ENCODE peak calls at places on chromosomes 7 and 10, in five cellular contexts. X is astrocyte, Y is PC-3, C is mesendoderm, E is MM.1S. A is an unnamed sample. For H3K4me1 and H3K36me3, the result is how much of the 10 kb centered on the place peaks cover.

GRCh38 chr10:24310104-24310503 is 101.2 kb downstream of the KIAA1217 start:
- DNase-seq in X (peak), Y (peak), C (peak), E (no peak), A (no peak)

GRCh38 chr7:158827411-158828342 is 1.6 kb downstream of the ESYT2 start:
- DNase-seq in X (peak), Y (peak), C (no peak), E (peak), A (peak)

GRCh38 chr7:5177060-5177459 is 13.0 kb upstream of the WIPI2 start:
- DNase-seq in X (peak), Y (peak), C (no peak), E (no peak), A (peak)

GRCh38 chr7:136142583-136142982 is 165.4 kb upstream of the MTPN start:
- DNase-seq in X (no peak), Y (no peak), C (no peak), E (no peak), A (no peak)

GRCh38 chr10:99784025-99784730 is 1.7 kb downstream of the ABCC2 start:
- DNase-seq in X (peak), Y (peak), C (no peak), E (no peak), A (peak)

GRCh38 chr10:13922591-13922990 is 335.8 kb downstream of the PRPF18 start:
- DNase-seq in X (peak), Y (peak), C (no peak), E (no peak), A (peak)

GRCh38 chr7:38840736-38841460 is 68.1 kb downstream of the VPS41 start:
- DNase-seq in X (peak), Y (peak), C (no peak), E (no peak), A (peak)

GRCh38 chr10:45008524-45009161 is 7.9 kb downstream of the ZNF22 start:
- DNase-seq in X (peak), Y (peak), C (peak), E (peak), A (peak)

GRCh38 chr10:131641231-131641630 is 259.6 kb upstream of the PPP2R2D start:
- DNase-seq in X (no peak), Y (no peak), C (peak), E (peak), A (no peak)

GRCh38 chr7:92359801-92360200 is 87.5 kb upstream of the GATAD1 start:
- DNase-seq in X (peak), Y (no peak), C (no peak), E (no peak), A (no peak)

GRCh38 chr7:106793015-106793651 is 71.9 kb upstream of the PIK3CG start:
- DNase-seq in X (no peak), Y (peak), C (peak), E (peak), A (peak)

GRCh38 chr7:93442478-93443224 is 131.9 kb downstream of the CALCR start:
- DNase-seq in X (no peak), Y (peak), C (peak), E (peak), A (peak)

GRCh38 chr10:118216526-118217035 is 125.5 kb downstream of the FAM204A start:
- DNase-seq in X (no peak), Y (no peak), C (no peak), E (no peak), A (no peak)

GRCh38 chr10:102509387-102509786 is 5.6 kb downstream of the SUFU start:
- DNase-seq in X (peak), Y (peak), C (no peak), E (no peak), A (peak)

GRCh38 chr7:2725178-2726105 is 37.4 kb downstream of the AMZ1 start:
- DNase-seq in X (no peak), Y (no peak), C (no peak), E (no peak), A (no peak)

GRCh38 chr10:70492786-70493659 is 14.5 kb downstream of the PALD1 start:
- DNase-seq in X (peak), Y (peak), C (no peak), E (no peak), A (no peak)

GRCh38 chr7:43669286-43670081 is 59.8 kb downstream of the COA1 start:
- DNase-seq in X (peak), Y (no peak), C (peak), E (no peak), A (no peak)

GRCh38 chr7:117929217-117929616 is 56.0 kb upstream of the CTTNBP2 start:
- DNase-seq in X (no peak), Y (no peak), C (no peak), E (no peak), A (no peak)

GRCh38 chr7:41977165-41977651 is 259.8 kb downstream of the GLI3 start:
- DNase-seq in X (peak), Y (peak), C (peak), E (peak), A (peak)

GRCh38 chr10:21694646-21695045 is 160.6 kb downstream of the MLLT10 start:
- DNase-seq in X (peak), Y (no peak), C (no peak), E (no peak), A (peak)

GRCh38 chr7:99639267-99639666 is 22.5 kb downstream of the ZSCAN25 start:
- DNase-seq in X (no peak), Y (no peak), C (no peak), E (no peak), A (no peak)

GRCh38 chr7:29935111-29935510 is 54.5 kb downstream of the SCRN1 start:
- DNase-seq in X (peak), Y (peak), C (no peak), E (no peak), A (peak)

GRCh38 chr10:13930123-13930522 is 343.4 kb downstream of the PRPF18 start:
- DNase-seq in X (no peak), Y (no peak), C (peak), E (no peak), A (peak)

GRCh38 chr10:55426138-55426537 is 625.1 kb upstream of the PCDH15 start:
- DNase-seq in X (no peak), Y (no peak), C (peak), E (no peak), A (no peak)

GRCh38 chr7:151378496-151379192 is 31.2 kb downstream of the WDR86 start:
- DNase-seq in X (no peak), Y (no peak), C (no peak), E (no peak), A (no peak)

GRCh38 chr7:33750177-33750576 is 155.2 kb upstream of the BMPER start:
- DNase-seq in X (peak), Y (no peak), C (no peak), E (peak), A (peak)

GRCh38 chr10:24238527-24239247 is 29.7 kb downstream of the KIAA1217 start:
- DNase-seq in X (no peak), Y (peak), C (peak), E (no peak), A (no peak)

GRCh38 chr10:72567884-72568283 is 58.0 kb downstream of the MICU1 start:
- DNase-seq in X (no peak), Y (peak), C (peak), E (no peak), A (peak)

GRCh38 chr7:81698965-81699364 is 70.9 kb downstream of the HGF start:
- DNase-seq in X (no peak), Y (no peak), C (no peak), E (no peak), A (no peak)

GRCh38 chr7:148911626-148912025 is 27.5 kb upstream of the EZH2 start:
- DNase-seq in X (no peak), Y (no peak), C (no peak), E (no peak), A (no peak)

GRCh38 chr10:50624866-50625491 is 1.2 kb upstream of the SGMS1 start:
- DNase-seq in X (peak), Y (peak), C (peak), E (peak), A (peak)

GRCh38 chr7:29202651-29203069 is 8.1 kb downstream of the CHN2 start:
- DNase-seq in X (no peak), Y (no peak), C (no peak), E (no peak), A (no peak)

GRCh38 chr10:16521311-16522016 is at the start of gene C1QL3:
- DNase-seq in X (peak), Y (peak), C (peak), E (no peak), A (peak)

GRCh38 chr10:106217627-106218026 is 946.9 kb downstream of the SORCS1 start:
- DNase-seq in X (no peak), Y (no peak), C (no peak), E (no peak), A (no peak)

GRCh38 chr10:72886596-72887522 is 6.7 kb upstream of the OIT3 start:
- DNase-seq in X (no peak), Y (no peak), C (no peak), E (no peak), A (no peak)

GRCh38 chr10:7478727-7479457 is 68.1 kb upstream of the SFMBT2 start:
- DNase-seq in X (no peak), Y (no peak), C (no peak), E (peak), A (no peak)

GRCh38 chr7:151136515-151136908 is 31.0 kb downstream of the GBX1 start:
- DNase-seq in X (no peak), Y (no peak), C (no peak), E (no peak), A (no peak)

GRCh38 chr10:69421611-69422308 is 5.0 kb upstream of the TACR2 start:
- DNase-seq in X (no peak), Y (no peak), C (no peak), E (no peak), A (no peak)

GRCh38 chr10:72337722-72338121 is 17.0 kb downstream of the DNAJB12 start:
- DNase-seq in X (no peak), Y (no peak), C (no peak), E (no peak), A (no peak)

DNA sequence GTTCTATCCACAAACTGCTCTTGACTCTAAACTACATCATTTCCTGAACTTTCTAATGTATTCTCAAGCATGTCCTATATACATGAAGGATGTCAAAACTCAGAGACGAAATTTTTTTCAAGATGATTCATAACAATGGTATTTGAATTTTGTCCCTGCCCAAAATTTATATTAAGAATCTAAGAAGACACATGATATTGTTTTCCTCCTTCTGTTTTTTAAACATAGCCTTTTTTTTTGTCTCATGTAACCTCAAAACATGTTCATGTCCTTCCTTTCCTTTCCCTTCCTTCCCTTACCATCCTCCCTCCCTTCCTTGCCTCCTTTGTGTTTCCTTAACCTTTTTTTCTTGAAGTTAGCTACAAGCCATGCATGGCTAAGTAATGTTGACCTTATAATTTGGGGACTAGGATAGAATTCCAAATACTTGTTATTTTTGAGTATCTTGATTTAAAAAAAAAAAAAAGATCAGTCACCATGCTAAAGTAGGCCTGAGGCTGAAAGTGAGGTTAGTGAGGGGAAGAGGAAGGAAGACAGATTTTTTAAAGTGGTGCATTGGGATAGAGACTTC is 163.0 kb downstream of the SUGCT start:
- DNase-seq in X (peak), Y (peak), C (no peak), E (no peak), A (peak)
- H3K4me2 ChIP-seq in X (peak), Y (peak), C (no peak), E (no peak), A (peak)

DNA sequence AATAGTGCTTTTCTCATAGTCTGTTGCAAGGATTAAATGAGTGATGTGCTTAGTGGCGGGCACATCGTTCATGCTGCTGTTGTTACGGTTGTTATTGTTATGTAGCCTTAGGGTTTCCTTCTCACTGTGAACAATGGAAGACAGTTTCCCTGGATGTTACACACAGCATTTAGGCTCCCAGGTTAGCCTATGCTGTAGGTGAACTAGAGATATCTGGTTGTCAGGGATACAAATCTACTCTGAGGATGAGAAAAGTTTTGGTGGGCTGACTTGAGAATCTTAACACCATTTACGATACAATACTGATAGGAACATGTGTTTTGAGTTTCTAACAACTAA is 14.7 kb downstream of the SH3PXD2A start:
- DNase-seq in X (no peak), Y (no peak), C (peak), E (no peak), A (no peak)
- H3K4me1 ChIP-seq in X (under half), Y (under half), C (under half), E (under half), A (under half)

GRCh38 chr7:128400566-128400965 is 9.2 kb downstream of the IMPDH1 start:
- DNase-seq in X (no peak), Y (no peak), C (no peak), E (no peak), A (no peak)

GRCh38 chr7:128396357-128396756 is 13.4 kb downstream of the IMPDH1 start:
- DNase-seq in X (no peak), Y (no peak), C (no peak), E (no peak), A (no peak)

GRCh38 chr7:128399991-128400390 is 9.8 kb downstream of the IMPDH1 start:
- DNase-seq in X (no peak), Y (no peak), C (no peak), E (no peak), A (no peak)

GRCh38 chr7:128398016-128398840 is 11.6 kb downstream of the IMPDH1 start:
- DNase-seq in X (no peak), Y (peak), C (peak), E (no peak), A (no peak)

DNA sequence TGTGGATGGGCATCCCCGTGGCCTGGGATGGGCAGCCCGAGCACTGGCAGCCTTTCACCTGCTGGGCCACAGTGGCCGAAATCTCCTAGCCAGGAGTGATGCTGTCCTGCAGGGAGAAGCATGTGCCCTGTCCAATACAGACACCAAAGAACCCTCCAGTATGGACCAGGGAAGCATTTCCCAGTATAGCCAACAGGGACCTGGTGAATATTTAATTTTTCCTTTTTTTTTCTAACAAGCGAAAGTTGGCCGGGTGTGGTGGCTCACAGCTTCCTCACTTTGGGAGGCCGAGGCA is 11.0 kb downstream of the IMPDH1 start:
- DNase-seq in X (no peak), Y (no peak), C (no peak), E (no peak), A (no peak)
- H3K36me3 ChIP-seq in X (under half), Y (under half), C (under half), E (under half), A (under half)

GRCh38 chr7:24441331-24442059 is 131.8 kb upstream of the PALS2 start:
- DNase-seq in X (no peak), Y (no peak), C (no peak), E (peak), A (peak)

GRCh38 chr7:24445041-24445440 is 128.2 kb upstream of the PALS2 start:
- DNase-seq in X (no peak), Y (no peak), C (no peak), E (no peak), A (no peak)

GRCh38 chr7:24438232-24438631 is 135.0 kb upstream of the PALS2 start:
- DNase-seq in X (no peak), Y (no peak), C (no peak), E (peak), A (no peak)

GRCh38 chr7:24442170-24442777 is 131.0 kb upstream of the PALS2 start:
- DNase-seq in X (no peak), Y (no peak), C (peak), E (peak), A (no peak)

DNA sequence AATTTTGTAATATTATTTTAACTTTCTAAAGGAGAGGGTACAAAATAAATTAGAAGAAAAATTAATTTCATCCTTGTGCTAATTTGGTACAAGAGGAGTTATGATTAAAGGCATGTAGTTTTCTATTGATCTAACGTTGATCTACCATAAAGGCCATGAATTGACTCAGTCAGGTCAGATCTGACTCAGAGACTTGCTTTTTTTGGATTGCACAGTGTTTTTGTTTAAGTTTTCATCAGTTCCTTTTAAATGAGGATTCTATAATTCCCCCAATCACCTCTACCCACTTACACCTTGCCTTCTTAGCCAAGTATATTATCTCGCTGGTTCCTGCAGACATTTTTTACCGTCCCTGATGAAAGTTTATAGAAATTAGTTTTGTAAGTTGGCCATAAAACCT is 132.4 kb upstream of the PALS2 start:
- DNase-seq in X (no peak), Y (no peak), C (no peak), E (no peak), A (peak)
- H3K4me2 ChIP-seq in X (peak), Y (no peak), C (no peak), E (no peak), A (no peak)

DNA sequence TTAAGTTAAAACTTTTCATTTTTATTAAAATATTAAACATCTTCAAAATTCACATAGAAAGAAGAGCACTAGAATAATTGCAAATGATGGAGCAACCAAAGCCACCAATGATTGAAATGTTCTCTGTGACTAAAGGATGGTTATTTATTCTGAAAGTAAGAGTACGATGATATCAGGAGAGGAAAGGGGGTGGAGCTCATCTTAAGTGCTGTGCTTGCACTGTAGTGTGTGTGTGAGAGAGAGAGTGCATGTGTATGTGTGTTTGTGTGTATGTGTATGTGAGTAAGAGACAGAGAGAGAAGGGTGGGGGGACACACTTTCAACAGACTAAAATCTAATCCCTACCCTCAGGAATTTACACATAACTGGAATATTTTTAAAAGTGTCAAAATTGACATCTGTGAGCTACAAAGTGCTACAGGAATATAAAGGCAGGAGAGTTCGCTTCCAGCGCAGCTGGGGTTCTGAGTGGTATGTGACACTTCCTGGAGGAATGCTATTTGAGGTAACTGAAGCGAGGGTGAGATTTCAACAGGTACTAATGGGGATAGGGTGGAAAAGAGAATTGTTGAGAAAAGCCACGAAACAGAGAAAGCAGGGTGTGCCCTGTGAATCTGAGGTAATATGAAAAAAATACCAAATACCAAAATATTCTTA is 57.2 kb upstream of the SMNDC1 start:
- DNase-seq in X (no peak), Y (no peak), C (peak), E (peak), A (no peak)
- H3K4me1 ChIP-seq in X (under half), Y (under half), C (under half), E (under half), A (under half)

DNA sequence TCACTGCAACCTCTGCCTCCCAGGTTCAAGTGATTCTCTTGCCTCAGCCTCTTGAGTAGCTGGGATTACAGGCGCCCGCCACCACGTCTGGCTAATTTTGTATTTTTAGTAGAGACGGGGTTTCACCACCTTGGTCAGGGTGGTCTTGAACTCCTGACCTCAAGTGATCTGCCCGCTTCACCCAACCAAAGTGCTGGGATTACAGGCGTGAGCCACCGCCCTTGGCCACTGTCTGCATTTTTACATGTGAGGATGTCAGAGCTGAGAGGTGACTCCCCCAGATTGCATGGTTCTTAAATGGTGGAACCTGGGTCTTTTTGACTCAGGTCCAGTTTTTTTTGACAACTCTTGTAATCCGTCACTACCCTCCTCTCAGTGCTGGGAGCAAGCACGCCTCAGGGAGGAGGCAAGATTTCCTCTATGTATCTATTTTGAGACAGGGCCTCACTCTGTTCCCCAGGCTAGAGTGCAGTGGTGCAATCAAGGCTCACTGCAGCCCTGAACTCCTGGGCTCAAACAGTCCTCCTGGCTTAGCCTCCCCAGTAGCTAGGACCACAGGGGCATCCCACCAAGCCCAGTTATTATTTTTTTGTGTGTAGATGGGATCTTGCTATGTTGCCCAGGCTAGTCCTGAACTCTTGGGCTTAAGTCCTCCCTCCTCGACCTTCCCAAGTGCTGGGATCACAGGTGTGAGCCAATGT is 1.2 kb upstream of the SRRT start:
- DNase-seq in X (no peak), Y (no peak), C (no peak), E (no peak), A (no peak)
- H3K36me3 ChIP-seq in X (under half), Y (under half), C (under half), E (under half), A (under half)

A was measured in fibroblast of lung.